ENCODE peak calls at places on chromosomes 6 and 20, in nine cellular contexts. M is stimulated activated CD8-positive, alpha-beta memory T cell treated with anti-CD3 and anti-CD28 coated beads, Interleukin-12 subunit alpha, Interleukin-12 subunit beta, amount 100 ng/mL, for 4 hours; J is neural crest cell; W is naive thymus-derived CD4-positive, alpha-beta T cell; T is GM12878; K is T-helper 17 cell; H is activated naive CD4-positive, alpha-beta T cell; X is osteocyte; Y is iPS-NIHi11. P is an unnamed sample.

GRCh38 chr6:42929088-42929927 is at the start of gene CNPY3:
- DNase-seq in M (peak), J (peak), W (peak), T (peak), K (peak), H (peak), X (peak), Y (peak), P (peak)

GRCh38 chr20:18983796-18984195 is 170.2 kb downstream of the SCP2D1 start:
- DNase-seq in M (no peak), J (no peak), W (no peak), T (no peak), K (no peak), H (no peak), X (peak), Y (no peak), P (peak)

GRCh38 chr6:93644611-93645010 is 225.3 kb upstream of the EPHA7 start:
- DNase-seq in M (no peak), J (no peak), W (no peak), T (no peak), K (no peak), H (no peak), X (no peak), Y (no peak), P (peak)

GRCh38 chr6:45423901-45424627 is 46.3 kb upstream of the SUPT3H start:
- DNase-seq in M (no peak), J (peak), W (no peak), T (no peak), K (no peak), H (no peak), X (no peak), Y (peak), P (no peak)

GRCh38 chr6:158039178-158039557 is 57.5 kb downstream of the SYNJ2 start:
- DNase-seq in M (no peak), J (no peak), W (no peak), T (no peak), K (no peak), H (no peak), X (no peak), Y (no peak), P (no peak)

GRCh38 chr6:108655840-108656650 is 95.3 kb downstream of the FOXO3 start:
- DNase-seq in M (no peak), J (no peak), W (no peak), T (no peak), K (no peak), H (no peak), X (no peak), Y (no peak), P (no peak)

GRCh38 chr20:32600681-32601237 is 15.6 kb upstream of the NOL4L start:
- DNase-seq in M (no peak), J (no peak), W (no peak), T (no peak), K (no peak), H (no peak), X (no peak), Y (no peak), P (no peak)

GRCh38 chr20:59371429-59371828 is 71.0 kb downstream of the EDN3 start:
- DNase-seq in M (no peak), J (no peak), W (no peak), T (no peak), K (no peak), H (no peak), X (no peak), Y (no peak), P (no peak)

GRCh38 chr6:42618686-42619085 is 54.9 kb downstream of the UBR2 start:
- DNase-seq in M (no peak), J (no peak), W (no peak), T (no peak), K (no peak), H (no peak), X (no peak), Y (peak), P (no peak)

GRCh38 chr6:89471287-89471867 is 38.4 kb downstream of the ANKRD6 start:
- DNase-seq in M (no peak), J (no peak), W (no peak), T (no peak), K (no peak), H (no peak), X (peak), Y (no peak), P (no peak)

GRCh38 chr20:50190251-50191064 is at the start of gene CEBPB:
- DNase-seq in M (peak), J (peak), W (peak), T (no peak), K (peak), H (peak), X (peak), Y (peak), P (peak)

GRCh38 chr20:46365483-46366215 is 40.8 kb downstream of the ELMO2 start:
- DNase-seq in M (no peak), J (no peak), W (peak), T (no peak), K (no peak), H (no peak), X (no peak), Y (no peak), P (no peak)

GRCh38 chr6:54286141-54286540 is 22.1 kb upstream of the TINAG start:
- DNase-seq in M (no peak), J (no peak), W (no peak), T (no peak), K (no peak), H (no peak), X (no peak), Y (no peak), P (no peak)

GRCh38 chr6:28978959-28979561 is 26.1 kb downstream of the ZNF311 start:
- DNase-seq in M (no peak), J (no peak), W (no peak), T (peak), K (no peak), H (no peak), X (no peak), Y (no peak), P (no peak)

GRCh38 chr20:41524980-41525613 is 93.1 kb downstream of the CHD6 start:
- DNase-seq in M (no peak), J (no peak), W (no peak), T (no peak), K (no peak), H (no peak), X (no peak), Y (peak), P (no peak)

GRCh38 chr20:56875052-56875663 is 246.1 kb downstream of the TFAP2C start:
- DNase-seq in M (no peak), J (no peak), W (no peak), T (no peak), K (no peak), H (no peak), X (peak), Y (peak), P (no peak)

P was measured in NCI-H510A treated with DMSO at 0.1 percent for 48 hours.